ENCODE peak calls at places on chromosome 13, in eight cellular contexts. L is neuronal stem cell; I is neural progenitor cell; U is aorta; T is brain microvascular endothelial cell; Y is breast epithelium; W is uterus; B is effector memory CD4-positive, alpha-beta T cell. G is an unnamed sample. For H3K36me3, the result is how much of the 10 kb centered on the place peaks cover.

GRCh38 chr13:22880756-22881701 is 299.8 kb upstream of the SGCG start:
- DNase-seq in Y (no peak), I (no peak), U (no peak), W (no peak), L (no peak), B (no peak), T (no peak), G (no peak)

GRCh38 chr13:86870388-86870966 is 800.7 kb upstream of the SLITRK5 start:
- DNase-seq in T (no peak), W (no peak), L (no peak), U (no peak), Y (no peak), B (no peak), I (peak), G (no peak)

GRCh38 chr13:46698015-46698414 is 98.9 kb downstream of the ESD start:
- DNase-seq in B (no peak), U (peak), W (peak), L (no peak), Y (no peak), I (no peak), T (no peak), G (no peak)

GRCh38 chr13:30142502-30143211 is 164.7 kb downstream of the KATNAL1 start:
- DNase-seq in I (no peak), U (peak), Y (peak), W (peak), L (no peak), T (peak), B (no peak), G (no peak)

GRCh38 chr13:40470665-40471064 is 195.8 kb downstream of the FOXO1 start:
- DNase-seq in B (no peak), T (no peak), L (no peak), U (no peak), I (no peak), Y (no peak), W (peak), G (no peak)

GRCh38 chr13:93862259-93862658 is 617.2 kb downstream of the DCT start:
- DNase-seq in W (no peak), I (no peak), U (no peak), B (no peak), L (no peak), T (peak), Y (no peak), G (no peak)

GRCh38 chr13:37277435-37278144 is 172.1 kb upstream of the CSNK1A1L start:
- DNase-seq in B (no peak), U (no peak), W (no peak), I (no peak), Y (no peak), L (no peak), T (no peak), G (no peak)

GRCh38 chr13:92317066-92317465 is 909.5 kb upstream of the GPC6 start:
- DNase-seq in I (no peak), Y (no peak), W (no peak), T (peak), B (no peak), U (no peak), L (no peak), G (no peak)

GRCh38 chr13:109192306-109192705 is 562.9 kb downstream of the MYO16 start:
- DNase-seq in L (no peak), B (no peak), I (no peak), U (no peak), W (no peak), T (no peak), Y (no peak), G (no peak)

GRCh38 chr13:98410591-98410990 is 166.3 kb downstream of the STK24 start:
- DNase-seq in U (no peak), I (no peak), B (no peak), T (no peak), L (no peak), W (no peak), Y (no peak), G (no peak)

GRCh38 chr13:106275441-106276032 is 259.9 kb downstream of the EFNB2 start:
- DNase-seq in B (no peak), T (no peak), L (no peak), Y (no peak), W (no peak), I (no peak), U (no peak), G (no peak)

GRCh38 chr13:24459234-24459633 is 53.3 kb downstream of the PARP4 start:
- DNase-seq in T (peak), W (no peak), L (no peak), I (no peak), Y (no peak), B (no peak), U (no peak), G (no peak)

GRCh38 chr13:69374036-69374435 is 733.6 kb upstream of the ATXN8OS start:
- DNase-seq in Y (no peak), I (no peak), W (no peak), B (no peak), U (no peak), L (no peak), T (no peak), G (no peak)

GRCh38 chr13:27117158-27117557 is 54.5 kb downstream of the USP12 start:
- DNase-seq in W (no peak), B (no peak), Y (no peak), L (no peak), T (no peak), U (no peak), I (no peak), G (no peak)

GRCh38 chr13:65275838-65276630 is 1954.1 kb downstream of the PCDH9 start:
- DNase-seq in W (no peak), T (no peak), U (no peak), I (no peak), Y (no peak), B (no peak), L (no peak), G (no peak)

GRCh38 chr13:114037674-114038073 is 63.8 kb upstream of the C13orf46 start:
- DNase-seq in T (no peak), U (no peak), I (no peak), W (no peak), B (no peak), Y (no peak), L (no peak), G (no peak)

GRCh38 chr13:44159633-44160279 is 213.9 kb upstream of the SERP2 start:
- DNase-seq in W (no peak), B (no peak), Y (peak), L (no peak), U (no peak), T (no peak), I (no peak), G (no peak)

GRCh38 chr13:57583529-57583928 is 48.0 kb upstream of the PCDH17 start:
- DNase-seq in L (no peak), Y (no peak), T (no peak), I (no peak), B (no peak), U (no peak), W (no peak), G (no peak)

GRCh38 chr13:106152047-106152446 is 383.4 kb downstream of the EFNB2 start:
- DNase-seq in I (no peak), W (no peak), B (no peak), U (no peak), Y (no peak), L (no peak), T (no peak), G (no peak)

DNA sequence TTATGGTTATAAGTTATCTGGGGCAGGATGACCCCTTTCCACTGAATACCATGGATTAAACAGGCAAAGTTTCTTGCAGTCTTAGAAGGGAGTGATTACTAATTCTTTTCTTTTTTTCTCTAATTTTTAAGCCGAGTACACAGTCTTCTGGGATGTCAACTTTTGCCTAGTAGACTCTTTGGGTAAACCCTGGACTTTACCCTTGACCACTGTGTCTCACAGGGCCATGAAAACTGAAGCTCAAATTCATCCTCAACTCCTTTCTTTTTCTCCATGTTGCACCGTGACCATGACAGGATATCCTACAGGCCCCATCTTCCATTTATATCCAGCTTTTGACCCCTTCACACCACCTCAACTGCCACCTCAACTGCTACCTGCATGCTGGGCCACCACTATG is 51.8 kb downstream of the GJA3 start:
- DNase-seq in Y (no peak), L (no peak), T (no peak), W (no peak), B (no peak), I (no peak), U (no peak), G (no peak)
- H3K27ac ChIP-seq in Y (no peak), L (no peak), T (no peak), W (no peak), B (no peak), I (no peak), U (no peak), G (no peak)

DNA sequence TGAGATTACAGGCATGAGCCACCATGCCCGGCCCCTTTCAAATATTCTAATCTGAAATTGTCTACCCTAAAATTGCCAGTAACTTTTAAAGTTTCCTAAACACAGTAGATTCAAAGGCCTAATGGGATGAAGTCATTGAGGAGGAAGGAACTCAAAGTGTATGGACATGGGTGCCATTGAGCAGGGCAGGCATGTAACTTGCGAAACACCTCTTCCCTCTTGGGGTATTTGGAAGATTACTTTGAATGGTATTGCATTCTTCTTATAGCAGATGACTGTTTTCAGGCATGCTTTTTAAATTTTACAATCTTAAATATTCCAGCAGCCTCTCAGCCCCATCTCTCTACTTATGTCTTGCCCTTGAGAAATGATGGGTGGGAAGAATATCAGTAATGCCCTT is 21.0 kb downstream of the TM9SF2 start:
- DNase-seq in T (no peak), Y (no peak), U (no peak), W (no peak), I (no peak), B (no peak), L (no peak), G (no peak)
- H3K36me3 ChIP-seq in T (under half), Y (under half), U (under half), W (under half), I (under half), B (half or more), L (half or more), G (under half)

GRCh38 chr13:110533771-110534670 is 27.5 kb downstream of the RAB20 start:
- DNase-seq in B (no peak), Y (no peak), W (no peak), L (no peak), T (no peak), I (no peak), U (peak), G (no peak)
- H3K27ac ChIP-seq in B (no peak), Y (no peak), W (no peak), L (no peak), T (no peak), I (no peak), U (no peak), G (no peak)

DNA sequence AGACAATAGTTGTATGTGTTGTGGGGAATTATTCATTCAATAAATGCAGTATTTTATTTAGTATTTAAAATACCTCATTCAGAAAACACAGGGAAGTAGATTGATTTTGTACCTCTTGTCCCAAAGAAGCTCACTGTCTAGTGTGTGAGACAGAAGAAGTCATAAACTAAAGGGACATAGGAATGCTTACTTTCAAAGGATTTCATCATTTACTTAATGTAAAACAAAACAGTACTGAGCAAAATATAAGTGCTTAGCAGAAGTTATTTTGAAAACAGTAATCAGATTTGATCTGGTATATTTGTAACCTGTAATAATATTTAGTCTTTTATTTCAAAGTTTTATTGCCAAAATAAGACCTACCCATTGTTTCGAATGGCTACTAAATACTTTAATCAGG is 117.9 kb downstream of the TDRD3 start:
- DNase-seq in B (no peak), I (no peak), Y (no peak), U (no peak), W (no peak), T (no peak), L (no peak), G (no peak)
- H3K36me3 ChIP-seq in B (under half), I (under half), Y (under half), U (under half), W (under half), T (under half), L (under half), G (under half)

GRCh38 chr13:97385854-97386253 is 48.1 kb upstream of the RAP2A start:
- DNase-seq in U (no peak), T (no peak), I (no peak), Y (no peak), L (no peak), W (no peak), B (no peak), G (no peak)

GRCh38 chr13:97386832-97387486 is 47.0 kb upstream of the RAP2A start:
- DNase-seq in L (no peak), B (no peak), U (peak), T (no peak), Y (no peak), W (no peak), I (no peak), G (no peak)

GRCh38 chr13:97387487-97388353 is 46.2 kb upstream of the RAP2A start:
- DNase-seq in U (no peak), I (no peak), Y (no peak), T (no peak), B (no peak), W (no peak), L (no peak), G (no peak)

GRCh38 chr13:97391201-97391600 is 42.8 kb upstream of the RAP2A start:
- DNase-seq in Y (no peak), U (no peak), L (no peak), I (no peak), T (no peak), W (no peak), B (no peak), G (no peak)

GRCh38 chr13:97388385-97388784 is 45.6 kb upstream of the RAP2A start:
- DNase-seq in T (no peak), Y (no peak), L (no peak), U (no peak), I (no peak), W (no peak), B (no peak), G (no peak)
- H3K27ac ChIP-seq in T (no peak), Y (no peak), L (no peak), U (no peak), I (no peak), W (no peak), B (no peak), G (no peak)

GRCh38 chr13:73748404-73748803 is 385.8 kb downstream of the KLF12 start:
- DNase-seq in U (no peak), Y (no peak), L (no peak), I (no peak), W (no peak), T (no peak), B (no peak), G (no peak)
- H3K36me3 ChIP-seq in U (under half), Y (under half), L (under half), I (under half), W (under half), T (under half), B (under half), G (under half)

DNA sequence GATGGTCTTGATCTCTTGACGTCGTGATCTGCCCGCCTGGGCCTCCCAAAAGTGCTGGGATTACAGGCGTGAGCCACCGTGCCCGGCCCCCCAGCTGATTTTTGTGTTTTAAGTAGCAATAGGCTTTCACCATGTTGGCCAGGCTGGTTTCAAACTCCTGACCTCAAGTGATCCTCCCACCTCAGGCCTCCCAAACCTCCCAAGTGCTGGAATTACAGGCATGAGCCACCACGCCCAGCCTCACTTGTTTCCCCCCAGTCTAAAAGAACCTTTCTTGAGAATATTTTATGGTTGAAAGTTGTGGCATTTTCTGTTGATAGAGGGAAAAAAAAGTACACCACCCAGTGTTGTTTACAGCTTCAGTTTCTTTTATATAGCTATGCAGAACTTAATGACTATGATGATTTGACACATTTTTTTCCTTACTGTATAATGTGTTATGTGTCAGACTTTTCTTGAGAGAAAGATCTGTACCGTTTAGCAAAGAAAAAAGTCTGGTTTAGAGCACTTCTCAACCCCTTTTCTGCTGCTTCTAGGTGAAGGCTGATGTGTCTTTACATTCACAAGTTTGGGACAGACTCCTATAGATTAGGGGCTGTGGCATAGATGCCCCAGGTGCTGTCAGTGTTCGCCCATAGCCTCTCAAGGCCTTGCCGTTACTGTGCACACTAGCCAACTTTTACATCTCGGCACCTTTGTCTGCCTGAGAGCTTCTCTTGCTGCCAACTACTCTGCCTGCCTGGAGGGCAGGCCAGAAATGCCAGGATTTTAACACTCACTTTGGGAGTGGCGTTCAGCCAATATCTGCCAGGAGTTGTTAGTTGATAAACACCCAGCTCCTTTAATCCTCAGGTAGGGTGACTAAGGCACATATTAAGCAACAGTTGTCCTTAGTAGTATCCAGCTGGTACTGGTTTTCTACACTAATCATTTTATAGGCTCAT is 33.0 kb downstream of the KCTD4 start:
- DNase-seq in U (no peak), L (no peak), W (no peak), B (no peak), I (no peak), Y (peak), T (no peak), G (no peak)
- H3K27ac ChIP-seq in U (no peak), L (no peak), W (no peak), B (no peak), I (no peak), Y (peak), T (no peak), G (no peak)

GRCh38 chr13:34822681-34823080 is 119.4 kb upstream of the NBEA start:
- DNase-seq in B (no peak), T (no peak), L (no peak), Y (no peak), W (no peak), U (no peak), I (no peak), G (no peak)
- H3K36me3 ChIP-seq in B (under half), T (under half), L (under half), Y (under half), W (under half), U (under half), I (under half), G (under half)

GRCh38 chr13:80436571-80437169 is 95.7 kb upstream of the SPRY2 start:
- DNase-seq in Y (no peak), T (no peak), W (peak), L (no peak), B (no peak), U (no peak), I (no peak), G (no peak)
- H3K27ac ChIP-seq in Y (peak), T (no peak), W (peak), L (no peak), B (no peak), U (no peak), I (no peak), G (peak)